ENCODE peak calls at places on chromosomes 3 and 15, in eight cellular contexts. P is pancreas, K is heart left ventricle, T is stomach, Z is brain microvascular endothelial cell, Y is cardiac muscle cell, L is lower lobe of right lung, Q is hepatocyte. C is an unnamed sample.

GRCh38 chr15:42285042-42285441 is 11.8 kb upstream of the TMEM87A start:
- DNase-seq in P (no peak), Q (no peak), L (no peak), T (no peak), Z (no peak), K (no peak), Y (no peak), C (no peak)

GRCh38 chr15:79897701-79898113 is 893 bp upstream of the MTHFS start:
- DNase-seq in Q (no peak), Z (no peak), L (no peak), Y (no peak), T (no peak), K (no peak), P (no peak), C (no peak)

GRCh38 chr3:11146771-11147363 is 7.4 kb upstream of the HRH1 start:
- DNase-seq in K (no peak), Y (no peak), T (no peak), Z (no peak), Q (peak; percentile 29), P (no peak), L (no peak), C (peak; percentile 59)

GRCh38 chr3:187150186-187150585 is 10.9 kb upstream of the RPL39L start:
- DNase-seq in K (no peak), Q (no peak), T (no peak), L (no peak), P (no peak), Z (no peak), Y (no peak), C (no peak)

GRCh38 chr3:179021119-179021903 is 50.3 kb downstream of the ZMAT3 start:
- DNase-seq in K (no peak), L (no peak), Z (no peak), Y (no peak), Q (no peak), P (no peak), T (no peak), C (no peak)

GRCh38 chr3:140056047-140056446 is 121.1 kb downstream of the CLSTN2 start:
- DNase-seq in K (no peak), Q (no peak), Y (no peak), T (no peak), Z (no peak), L (no peak), P (no peak), C (no peak)

GRCh38 chr3:20648921-20649381 is 462.9 kb upstream of the SGO1 start:
- DNase-seq in T (no peak), K (no peak), P (no peak), Z (peak; percentile 67), Y (peak; percentile 56), Q (no peak), L (no peak), C (peak; percentile 29)

GRCh38 chr3:27590437-27591320 is 106.5 kb upstream of the SLC4A7 start:
- DNase-seq in Y (peak; percentile 74), Q (no peak), T (no peak), K (no peak), L (no peak), Z (peak; percentile 53), P (no peak), C (peak; percentile 74)

GRCh38 chr3:26964313-26964712 is 341.7 kb downstream of the LRRC3B start:
- DNase-seq in L (no peak), K (no peak), Z (no peak), Q (no peak), P (no peak), Y (no peak), T (no peak), C (no peak)

GRCh38 chr15:38275951-38276350 is 23.3 kb downstream of the SPRED1 start:
- DNase-seq in T (no peak), P (no peak), L (no peak), Z (peak; percentile 74), Y (peak; percentile 83), Q (no peak), K (no peak), C (peak; percentile 62)

GRCh38 chr3:184011230-184011876 is 6.3 kb downstream of the ABCC5 start:
- DNase-seq in P (no peak), L (no peak), T (no peak), Q (no peak), K (no peak), Z (no peak), Y (no peak), C (no peak)

GRCh38 chr3:14172480-14172879 is 5.9 kb downstream of the XPC start:
- DNase-seq in Z (no peak), K (no peak), L (no peak), Q (no peak), T (no peak), Y (no peak), P (no peak), C (no peak)

GRCh38 chr3:2711081-2711480 is 399.1 kb downstream of the IL5RA start:
- DNase-seq in K (no peak), L (no peak), T (no peak), Z (no peak), P (no peak), Y (no peak), Q (no peak), C (no peak)

GRCh38 chr3:2714856-2715255 is 395.3 kb downstream of the IL5RA start:
- DNase-seq in P (no peak), Y (no peak), T (no peak), Z (no peak), Q (no peak), K (no peak), L (no peak), C (no peak)

GRCh38 chr3:2713923-2714322 is 396.3 kb downstream of the IL5RA start:
- DNase-seq in Y (no peak), P (no peak), K (no peak), L (no peak), Q (no peak), T (no peak), Z (no peak), C (no peak)
- TF ChIP-seq CTCF in Y (no peak), P (no peak), K (no peak), L (peak; percentile 40), Q (peak; percentile 31), T (no peak), Z (no peak), C (no peak)

GRCh38 chr3:124636863-124637296 is 93.4 kb upstream of the UMPS start:
- DNase-seq in P (no peak), Q (peak; percentile 68), T (no peak), K (no peak), Z (no peak), Y (no peak), L (no peak), C (no peak)

GRCh38 chr3:124633527-124633926 is 96.7 kb upstream of the UMPS start:
- DNase-seq in Q (no peak), L (no peak), K (no peak), T (no peak), Z (no peak), Y (no peak), P (no peak), C (no peak)

GRCh38 chr3:124634210-124635168 is 95.8 kb upstream of the UMPS start:
- DNase-seq in L (no peak), P (no peak), T (no peak), Z (no peak), Y (no peak), Q (peak; percentile 69), K (no peak), C (no peak)

GRCh38 chr3:124635169-124635539 is 95.1 kb upstream of the UMPS start:
- DNase-seq in T (no peak), L (no peak), Z (no peak), K (no peak), Y (no peak), P (no peak), Q (peak; percentile 34), C (no peak)

GRCh38 chr3:124636101-124636862 is 94.0 kb upstream of the UMPS start:
- DNase-seq in L (no peak), T (no peak), P (no peak), Y (no peak), K (no peak), Q (no peak), Z (no peak), C (no peak)
- H3K27me3 ChIP-seq in L (no peaks in the 10 kb centered on the region), T (no peaks in the 10 kb centered on the region), P (no peaks in the 10 kb centered on the region), Y (no peaks in the 10 kb centered on the region), K (no peaks in the 10 kb centered on the region), Q (no peaks in the 10 kb centered on the region), Z (no peaks in the 10 kb centered on the region), C (peaks cover 6% of the 10 kb centered on the region)

GRCh38 chr3:52343946-52344600 is 28.0 kb downstream of the DNAH1 start:
- DNase-seq in Z (no peak), L (no peak), Y (no peak), Q (no peak), T (no peak), P (no peak), K (no peak), C (no peak)
- H3K4me3 ChIP-seq in Z (no peak overlapping the region), L (no peak overlapping the region), Y (no peak overlapping the region), Q (no peak overlapping the region), T (no peak overlapping the region), P (no peak overlapping the region), K (no peak overlapping the region), C (no peak overlapping the region)

GRCh38 chr3:24249523-24249922 is 245.1 kb downstream of the THRB start:
- DNase-seq in T (no peak), K (no peak), L (no peak), Q (no peak), Z (no peak), P (no peak), Y (no peak), C (peak; percentile 14)

GRCh38 chr3:24254649-24255048 is 240.0 kb downstream of the THRB start:
- DNase-seq in P (no peak), K (no peak), L (no peak), Q (no peak), Y (peak; percentile 73), T (no peak), Z (peak; percentile 78), C (peak; percentile 38)

GRCh38 chr3:24258260-24258659 is 236.4 kb downstream of the THRB start:
- DNase-seq in K (no peak), P (no peak), Q (no peak), T (no peak), L (no peak), Z (no peak), Y (no peak), C (no peak)

GRCh38 chr3:24255414-24255813 is 239.2 kb downstream of the THRB start:
- DNase-seq in L (no peak), P (no peak), Q (no peak), T (no peak), Y (no peak), K (no peak), Z (no peak), C (no peak)

GRCh38 chr3:24253336-24253735 is 241.3 kb downstream of the THRB start:
- DNase-seq in Q (no peak), Z (no peak), T (no peak), Y (no peak), P (no peak), L (no peak), K (no peak), C (no peak)
- TF ChIP-seq CTCF in Q (no peak), Z (no peak), T (no peak), Y (no peak), P (no peak), L (no peak), K (no peak), C (no peak)

DNA sequence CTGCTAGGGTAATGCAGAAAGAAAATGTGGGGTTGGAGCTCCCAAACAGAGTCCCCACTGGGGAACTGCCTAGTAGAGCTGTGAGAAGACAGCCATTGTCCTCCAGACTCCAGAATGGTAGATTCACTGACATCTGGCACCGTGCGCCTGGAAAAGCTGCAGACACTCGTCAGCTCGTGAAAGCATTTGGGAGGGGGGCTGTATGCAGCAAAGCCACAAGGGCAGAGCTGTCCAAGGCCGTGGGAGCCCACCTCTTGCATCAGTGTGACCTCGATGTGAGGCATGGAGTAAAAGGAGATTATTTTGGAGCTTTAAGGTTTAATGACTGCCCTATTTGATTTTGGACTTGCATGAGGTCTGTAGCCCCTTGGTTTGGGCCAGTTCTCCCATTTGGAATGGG is 242.9 kb downstream of the VGLL3 start:
- DNase-seq in Q (no peak), Z (no peak), Y (no peak), P (no peak), L (no peak), K (no peak), T (no peak), C (no peak)
- H3K27me3 ChIP-seq in Q (no peaks in the 10 kb centered on the region), Z (no peaks in the 10 kb centered on the region), Y (no peaks in the 10 kb centered on the region), P (no peaks in the 10 kb centered on the region), L (no peaks in the 10 kb centered on the region), K (no peaks in the 10 kb centered on the region), T (no peaks in the 10 kb centered on the region), C (no peaks in the 10 kb centered on the region)